ENCODE peak calls at places on chromosomes 2 and 18, in five cellular contexts. I is upper lobe of right lung, J is heart left ventricle, V is astrocyte, F is AG10803. H is an unnamed sample.

GRCh38 chr2:39447266-39448168 is 10.4 kb upstream of the MAP4K3 start:
- DNase-seq in V (no peak), F (no peak), I (no peak), J (no peak), H (no peak)

GRCh38 chr2:191178806-191179514 is 28.2 kb upstream of the STAT4 start:
- DNase-seq in F (peak; percentile 97), I (no peak), V (no peak), J (peak; percentile 18), H (no peak)

GRCh38 chr2:226184940-226185575 is 614.6 kb downstream of the IRS1 start:
- DNase-seq in V (peak; percentile 63), J (peak; percentile 23), F (peak; percentile 65), I (no peak), H (no peak)

GRCh38 chr2:126761981-126762878 is 106.3 kb downstream of the GYPC start:
- DNase-seq in F (no peak), I (peak; percentile 78), V (no peak), J (no peak), H (peak; percentile 86)

GRCh38 chr2:84314901-84315330 is 144.2 kb downstream of the SUCLG1 start:
- DNase-seq in J (peak; percentile 68), I (peak; percentile 85), V (peak; percentile 39), F (peak; percentile 71), H (peak; percentile 88)

GRCh38 chr2:220228310-220229006 is 601.0 kb downstream of the SLC4A3 start:
- DNase-seq in V (peak; percentile 100), F (peak; percentile 95), J (no peak), I (no peak), H (no peak)

GRCh38 chr2:201158111-201158929 is 24.6 kb upstream of the CASP10 start:
- DNase-seq in I (peak; percentile 80), J (peak; percentile 66), F (peak; percentile 73), V (peak; percentile 71), H (peak; percentile 64)

GRCh38 chr2:165864353-165864752 is 70.3 kb upstream of the GALNT3 start:
- DNase-seq in V (no peak), J (no peak), F (no peak), I (no peak), H (no peak)

GRCh38 chr18:68623342-68623741 is 91.6 kb downstream of the TMX3 start:
- DNase-seq in I (no peak), F (peak; percentile 82), V (peak; percentile 37), J (no peak), H (peak; percentile 50)

GRCh38 chr2:74416721-74417120 is 4.7 kb downstream of the C2orf81 start:
- DNase-seq in J (no peak), V (no peak), F (no peak), I (no peak), H (peak; percentile 35)

GRCh38 chr2:226117506-226118065 is 682.0 kb downstream of the IRS1 start:
- DNase-seq in F (no peak), V (peak; percentile 8), I (no peak), J (no peak), H (no peak)

GRCh38 chr2:46942143-46942526 is 26.5 kb upstream of the MCFD2 start:
- DNase-seq in F (no peak), V (no peak), J (peak; percentile 33), I (peak; percentile 81), H (peak; percentile 84)

GRCh38 chr2:240139011-240139441 is 1.4 kb downstream of the OTOS start:
- DNase-seq in J (peak; percentile 12), F (no peak), V (no peak), I (peak; percentile 51), H (no peak)

GRCh38 chr2:39996653-39997080 is 217.6 kb upstream of the THUMPD2 start:
- DNase-seq in J (no peak), I (no peak), V (peak; percentile 99), F (peak; percentile 80), H (peak; percentile 49)

GRCh38 chr2:85924522-85924921 is 35.7 kb upstream of the ST3GAL5 start:
- DNase-seq in F (peak; percentile 90), V (peak; percentile 44), I (no peak), J (peak; percentile 26), H (no peak)

GRCh38 chr2:15253247-15253646 is 307.9 kb downstream of the NBAS start:
- DNase-seq in J (no peak), F (no peak), I (no peak), V (no peak), H (no peak)

GRCh38 chr2:201883559-201883958 is 77.2 kb downstream of the CDK15 start:
- DNase-seq in F (no peak), J (peak; percentile 75), V (peak; percentile 47), I (no peak), H (no peak)

GRCh38 chr2:217090024-217090473 is 230.2 kb upstream of the TNP1 start:
- DNase-seq in I (no peak), V (no peak), J (no peak), F (peak; percentile 26), H (peak; percentile 49)

GRCh38 chr2:19851116-19851515 is 50.7 kb downstream of the TTC32 start:
- DNase-seq in I (no peak), V (no peak), J (no peak), F (no peak), H (no peak)
- TF ChIP-seq CTCF in I (no peak), V (no peak), J (no peak), F (peak; percentile 18), H (no peak)

GRCh38 chr2:23595021-23595420 is 210.0 kb downstream of the KLHL29 start:
- DNase-seq in J (no peak), V (no peak), F (no peak), I (no peak), H (no peak)

GRCh38 chr2:23595601-23596251 is 210.7 kb downstream of the KLHL29 start:
- DNase-seq in I (no peak), F (peak; percentile 90), J (no peak), V (peak; percentile 80), H (no peak)

GRCh38 chr2:23592898-23593297 is 207.9 kb downstream of the KLHL29 start:
- DNase-seq in F (no peak), J (no peak), V (no peak), I (no peak), H (no peak)

GRCh38 chr2:23593396-23594078 is 208.6 kb downstream of the KLHL29 start:
- DNase-seq in I (no peak), V (no peak), J (no peak), F (no peak), H (no peak)

DNA sequence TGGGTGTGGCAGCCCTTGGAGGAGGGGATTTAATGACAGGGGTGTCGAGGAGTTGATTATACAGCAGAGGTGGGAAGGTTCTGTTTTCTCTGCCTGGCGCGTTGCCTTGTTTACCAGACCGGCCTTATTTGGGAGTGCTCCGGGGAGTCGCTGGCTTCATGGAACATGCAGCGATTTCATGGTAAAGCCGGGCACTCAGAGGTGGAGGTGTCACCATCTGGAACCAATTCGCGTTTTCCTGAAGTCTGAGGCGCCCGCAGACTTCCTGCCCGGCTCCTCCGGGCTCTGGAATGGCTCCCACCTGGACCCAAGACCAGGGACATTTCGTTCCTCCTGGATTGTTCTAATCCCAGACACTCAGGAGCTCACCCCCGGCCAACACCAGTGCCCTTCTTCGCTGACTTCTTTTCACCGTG is 209.1 kb downstream of the KLHL29 start:
- DNase-seq in J (no peak), F (no peak), V (no peak), I (no peak), H (no peak)
- TF ChIP-seq CTCF in J (no peak), F (no peak), V (no peak), I (no peak), H (no peak)

GRCh38 chr2:1625281-1626001 is 118.9 kb downstream of the PXDN start:
- DNase-seq in J (peak; percentile 64), I (peak; percentile 83), F (peak; percentile 81), V (peak; percentile 90), H (no peak)
- TF ChIP-seq CTCF in J (no peak), I (no peak), F (no peak), V (no peak), H (no peak)

GRCh38 chr18:26405190-26405781 is 143.1 kb downstream of the KCTD1 start:
- DNase-seq in J (peak; percentile 31), I (no peak), V (peak; percentile 19), F (peak; percentile 65), H (peak; percentile 30)
- TF ChIP-seq CTCF in J (peak; percentile 53), I (peak; percentile 33), V (peak; percentile 15), F (peak; percentile 67), H (no peak)

DNA sequence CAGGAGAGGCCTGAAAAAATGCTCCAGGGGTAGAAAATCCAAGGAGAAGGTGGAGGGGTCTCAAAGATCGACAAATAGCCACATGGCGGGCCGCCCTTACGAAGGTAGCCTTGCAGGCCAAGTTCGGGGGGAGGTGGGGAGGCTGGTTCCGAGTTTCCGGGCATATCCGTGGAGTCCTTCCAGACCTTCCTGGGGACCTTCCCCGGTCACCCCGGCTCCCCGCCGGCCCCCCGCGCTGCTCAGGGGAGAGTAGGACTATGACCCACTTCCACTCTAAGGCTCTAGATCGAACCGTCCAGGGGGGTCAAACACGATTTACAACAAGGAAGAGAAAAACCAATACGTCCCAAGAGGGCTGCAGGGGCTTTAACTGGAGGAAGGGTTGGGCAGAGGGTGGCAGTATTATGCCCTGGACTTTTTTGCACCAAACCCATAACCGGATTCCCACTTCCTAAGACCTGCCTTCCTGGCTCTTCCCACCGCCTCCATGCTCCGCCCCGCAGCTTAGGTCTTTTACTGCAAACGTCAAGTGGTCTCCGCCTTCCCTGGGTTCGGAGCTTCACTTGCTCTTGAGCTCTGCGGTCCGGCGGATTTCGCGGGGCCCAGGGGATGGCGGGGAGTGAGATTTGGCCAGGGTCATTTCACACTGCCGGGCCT is 789 bp upstream of the LYPD6 start:
- DNase-seq in V (peak; percentile 53), J (no peak), I (peak; percentile 65), F (peak; percentile 52), H (no peak)
- TF ChIP-seq CTCF in V (no peak), J (no peak), I (no peak), F (no peak), H (no peak)

GRCh38 chr18:73839441-73839840 is 308.2 kb downstream of the FBXO15 start:
- DNase-seq in I (no peak), F (no peak), V (no peak), J (no peak), H (no peak)

GRCh38 chr18:73842795-73843394 is 304.7 kb downstream of the FBXO15 start:
- DNase-seq in I (no peak), F (peak; percentile 40), J (peak; percentile 41), V (peak; percentile 29), H (peak; percentile 52)

GRCh38 chr18:73840319-73841065 is 307.1 kb downstream of the FBXO15 start:
- DNase-seq in V (no peak), F (no peak), I (no peak), J (no peak), H (no peak)

GRCh38 chr18:73841661-73842060 is 306.0 kb downstream of the FBXO15 start:
- DNase-seq in I (no peak), V (no peak), J (no peak), F (no peak), H (no peak)
- TF ChIP-seq CTCF in I (no peak), V (peak; percentile 27), J (no peak), F (peak; percentile 30), H (no peak)

GRCh38 chr18:79062806-79063205 is 6.4 kb upstream of the ATP9B start:
- DNase-seq in I (no peak), F (no peak), V (no peak), J (no peak), H (no peak)

GRCh38 chr18:79065802-79066201 is 3.4 kb upstream of the ATP9B start:
- DNase-seq in I (no peak), J (no peak), F (no peak), V (no peak), H (no peak)

GRCh38 chr18:79068299-79068945 is 772 bp upstream of the ATP9B start:
- DNase-seq in V (peak; percentile 7), J (no peak), F (peak; percentile 16), I (no peak), H (peak; percentile 61)

GRCh38 chr18:79067611-79068010 is 1.6 kb upstream of the ATP9B start:
- DNase-seq in V (no peak), I (no peak), F (no peak), J (no peak), H (no peak)

GRCh38 chr18:79064228-79064627 is 5.0 kb upstream of the ATP9B start:
- DNase-seq in J (no peak), F (no peak), V (no peak), I (no peak), H (no peak)
- TF ChIP-seq CTCF in J (no peak), F (no peak), V (no peak), I (no peak), H (no peak)